ENCODE peak calls at places on chromosomes 4 and X, in four cellular contexts. One of them, this sample, is unnamed.

GRCh38 chrX:16457239-16457638 is 192.7 kb upstream of the S100G start:
- DNase-seq in omental fat pad: no peak
- DNase-seq in endothelial cell: no peak
- DNase-seq in GM13976: no peak
- DNase-seq in this sample: no peak

GRCh38 chr4:73576366-73576765 is 43.9 kb downstream of the RASSF6 start:
- DNase-seq in omental fat pad: no peak
- DNase-seq in endothelial cell: no peak
- DNase-seq in GM13976: no peak
- DNase-seq in this sample: no peak

GRCh38 chr4:74376888-74377483 is 12.0 kb downstream of the EREG start:
- DNase-seq in omental fat pad: no peak
- DNase-seq in endothelial cell: no peak
- DNase-seq in GM13976: peak
- DNase-seq in this sample: no peak

GRCh38 chr4:1682860-1683259 is 1.3 kb downstream of the FAM53A start:
- DNase-seq in omental fat pad: no peak
- DNase-seq in endothelial cell: no peak
- DNase-seq in GM13976: no peak
- DNase-seq in this sample: no peak

GRCh38 chr4:183987987-183988392 is 82.9 kb downstream of the STOX2 start:
- DNase-seq in omental fat pad: no peak
- DNase-seq in endothelial cell: peak
- DNase-seq in GM13976: no peak
- DNase-seq in this sample: peak

GRCh38 chr4:174935607-174936006 is 17.4 kb downstream of the ADAM29 start:
- DNase-seq in omental fat pad: no peak
- DNase-seq in endothelial cell: no peak
- DNase-seq in GM13976: no peak
- DNase-seq in this sample: no peak

GRCh38 chr4:5712517-5712916 is 1.5 kb downstream of the EVC start:
- DNase-seq in omental fat pad: no peak
- DNase-seq in endothelial cell: no peak
- DNase-seq in GM13976: no peak
- DNase-seq in this sample: peak

GRCh38 chrX:41877167-41877566 is 46.2 kb downstream of the CASK start:
- DNase-seq in omental fat pad: no peak
- DNase-seq in endothelial cell: no peak
- DNase-seq in GM13976: no peak
- DNase-seq in this sample: no peak

GRCh38 chrX:110042521-110042920 is 39.6 kb downstream of the TMEM164 start:
- DNase-seq in omental fat pad: no peak
- DNase-seq in endothelial cell: no peak
- DNase-seq in GM13976: no peak
- DNase-seq in this sample: no peak

GRCh38 chr4:87046111-87046510 is 111.3 kb downstream of the AFF1 start:
- DNase-seq in omental fat pad: no peak
- DNase-seq in endothelial cell: no peak
- DNase-seq in GM13976: no peak
- DNase-seq in this sample: no peak

GRCh38 chr4:82643994-82644730 is 82.4 kb upstream of the TMEM150C start:
- DNase-seq in omental fat pad: no peak
- DNase-seq in endothelial cell: no peak
- DNase-seq in GM13976: no peak
- DNase-seq in this sample: no peak

GRCh38 chr4:7781361-7781760 is 158.3 kb downstream of the AFAP1 start:
- DNase-seq in omental fat pad: no peak
- DNase-seq in endothelial cell: peak
- DNase-seq in GM13976: no peak
- DNase-seq in this sample: no peak

GRCh38 chrX:10556405-10556804 is 64.0 kb downstream of the MID1 start:
- DNase-seq in omental fat pad: no peak
- DNase-seq in endothelial cell: no peak
- DNase-seq in GM13976: no peak
- DNase-seq in this sample: no peak

GRCh38 chr4:714087-714486 is 8.5 kb downstream of the PCGF3 start:
- DNase-seq in omental fat pad: no peak
- DNase-seq in endothelial cell: no peak
- DNase-seq in GM13976: no peak
- DNase-seq in this sample: no peak

GRCh38 chr4:90127223-90127705 is at the start of gene CCSER1:
- DNase-seq in omental fat pad: peak
- DNase-seq in endothelial cell: peak
- DNase-seq in GM13976: peak
- DNase-seq in this sample: peak

GRCh38 chr4:188941524-188942109 is 802.4 kb downstream of the TRIML1 start:
- DNase-seq in omental fat pad: no peak
- DNase-seq in endothelial cell: no peak
- DNase-seq in GM13976: no peak
- DNase-seq in this sample: no peak

GRCh38 chrX:11462136-11462535 is 168.9 kb downstream of the AMELX start:
- DNase-seq in omental fat pad: no peak
- DNase-seq in endothelial cell: no peak
- DNase-seq in GM13976: no peak
- DNase-seq in this sample: no peak

GRCh38 chr4:1300466-1301455 is 11.1 kb downstream of the MAEA start:
- DNase-seq in omental fat pad: peak
- DNase-seq in endothelial cell: no peak
- DNase-seq in GM13976: no peak
- DNase-seq in this sample: no peak

GRCh38 chr4:181860157-181860556 is 383.0 kb upstream of the TENM3 start:
- DNase-seq in omental fat pad: no peak
- DNase-seq in endothelial cell: no peak
- DNase-seq in GM13976: no peak
- DNase-seq in this sample: no peak

GRCh38 chr4:164959896-164960295 is 17.6 kb downstream of the TRIM61 start:
- DNase-seq in omental fat pad: no peak
- DNase-seq in endothelial cell: no peak
- DNase-seq in GM13976: no peak
- DNase-seq in this sample: no peak

GRCh38 chrX:72306851-72307645 is 1.3 kb upstream of the CITED1 start:
- DNase-seq in omental fat pad: no peak
- DNase-seq in endothelial cell: peak
- DNase-seq in GM13976: peak
- DNase-seq in this sample: peak

GRCh38 chr4:77994194-77994721 is 62.9 kb upstream of the FRAS1 start:
- DNase-seq in omental fat pad: no peak
- DNase-seq in endothelial cell: peak
- DNase-seq in GM13976: peak
- DNase-seq in this sample: peak

GRCh38 chr4:46937493-46937892 is 28.4 kb upstream of the COX7B2 start:
- DNase-seq in omental fat pad: no peak
- DNase-seq in endothelial cell: no peak
- DNase-seq in GM13976: no peak
- DNase-seq in this sample: no peak

GRCh38 chr4:146243141-146243882 is 29.0 kb downstream of the REELD1 start:
- DNase-seq in omental fat pad: no peak
- DNase-seq in endothelial cell: no peak
- DNase-seq in GM13976: peak
- DNase-seq in this sample: peak

GRCh38 chr4:117983541-117984451 is 50.5 kb upstream of the NDST3 start:
- DNase-seq in omental fat pad: no peak
- DNase-seq in endothelial cell: no peak
- DNase-seq in GM13976: no peak
- DNase-seq in this sample: no peak

GRCh38 chrX:125439194-125439849 is 119.7 kb downstream of the TEX13C start:
- DNase-seq in omental fat pad: no peak
- DNase-seq in endothelial cell: no peak
- DNase-seq in GM13976: no peak
- DNase-seq in this sample: no peak

GRCh38 chrX:39855748-39856129 is 242.0 kb downstream of the BCOR start:
- DNase-seq in omental fat pad: no peak
- DNase-seq in endothelial cell: no peak
- DNase-seq in GM13976: peak
- DNase-seq in this sample: peak

GRCh38 chr4:10417720-10418119 is 39.5 kb downstream of the ZNF518B start:
- DNase-seq in omental fat pad: no peak
- DNase-seq in endothelial cell: no peak
- DNase-seq in GM13976: no peak
- DNase-seq in this sample: no peak

GRCh38 chr4:86831262-86832090 is 17.7 kb downstream of the SLC10A6 start:
- DNase-seq in omental fat pad: no peak
- DNase-seq in endothelial cell: no peak
- DNase-seq in GM13976: no peak
- DNase-seq in this sample: no peak

GRCh38 chr4:186943607-186943908 is 219.9 kb upstream of the FAT1 start:
- DNase-seq in omental fat pad: no peak
- DNase-seq in endothelial cell: no peak
- DNase-seq in GM13976: no peak
- DNase-seq in this sample: no peak

GRCh38 chr4:102430511-102430910 is 70.6 kb upstream of the NFKB1 start:
- DNase-seq in omental fat pad: no peak
- DNase-seq in endothelial cell: no peak
- DNase-seq in GM13976: no peak
- DNase-seq in this sample: no peak

GRCh38 chr4:73870260-73870659 is 1.1 kb downstream of the CXCL1 start:
- DNase-seq in omental fat pad: no peak
- DNase-seq in endothelial cell: no peak
- DNase-seq in GM13976: no peak
- DNase-seq in this sample: peak

GRCh38 chr4:183099537-183100297 is 660 bp downstream of the WWC2 start:
- DNase-seq in omental fat pad: no peak
- DNase-seq in endothelial cell: peak
- DNase-seq in GM13976: peak
- DNase-seq in this sample: peak

GRCh38 chrX:132270699-132271098 is 51.5 kb upstream of the RAP2C start:
- DNase-seq in omental fat pad: no peak
- DNase-seq in endothelial cell: no peak
- DNase-seq in GM13976: no peak
- DNase-seq in this sample: no peak

GRCh38 chr4:173237152-173237551 is 68.5 kb downstream of the GALNT7 start:
- DNase-seq in omental fat pad: no peak
- DNase-seq in endothelial cell: no peak
- DNase-seq in GM13976: no peak
- DNase-seq in this sample: no peak
- TF ChIP-seq CTCF in omental fat pad: no peak
- TF ChIP-seq CTCF in endothelial cell: no peak
- TF ChIP-seq CTCF in GM13976: no peak
- TF ChIP-seq CTCF in this sample: peak

DNA sequence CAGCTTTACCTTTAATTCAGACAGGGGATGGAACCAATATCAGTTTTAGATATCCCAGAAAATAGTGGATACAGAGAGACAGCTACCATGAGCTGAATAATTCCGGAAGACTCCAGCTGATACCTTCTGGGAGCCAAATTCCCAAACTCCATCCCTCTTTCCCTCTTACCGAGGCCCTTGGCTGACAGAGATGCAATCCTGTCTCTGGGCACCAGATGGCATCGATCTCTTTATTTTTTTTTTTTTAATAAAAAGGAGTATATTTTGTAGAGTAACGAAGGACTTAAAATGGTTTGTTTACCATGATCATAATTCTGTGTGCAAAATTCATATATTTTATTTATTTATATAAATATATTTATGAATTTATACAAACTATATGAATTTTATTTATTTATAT is 31.0 kb downstream of the RAB40A start:
- DNase-seq in omental fat pad: no peak
- DNase-seq in endothelial cell: no peak
- DNase-seq in GM13976: no peak
- DNase-seq in this sample: no peak
- TF ChIP-seq CTCF in omental fat pad: no peak
- TF ChIP-seq CTCF in endothelial cell: peak
- TF ChIP-seq CTCF in GM13976: no peak
- TF ChIP-seq CTCF in this sample: peak

DNA sequence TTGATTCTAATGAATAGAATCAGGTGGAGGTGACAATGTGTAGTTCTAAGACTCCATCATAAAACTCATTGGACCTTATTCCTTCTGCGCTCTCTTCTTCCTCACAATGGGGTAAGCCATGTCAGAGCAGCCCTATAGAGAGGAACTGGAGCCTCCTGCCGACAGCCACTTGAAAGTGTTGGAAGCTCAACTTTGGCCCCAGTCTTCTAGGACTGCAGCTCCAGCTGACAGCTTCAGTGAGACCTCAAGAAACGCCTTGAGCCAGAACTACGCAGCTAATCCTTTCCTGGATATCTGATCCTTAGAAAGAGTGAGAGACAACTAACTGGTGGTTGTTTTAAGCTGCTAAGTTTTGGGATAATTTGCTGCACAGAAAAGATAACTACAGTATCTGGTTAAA is 22.1 kb upstream of the ADH7 start:
- DNase-seq in omental fat pad: no peak
- DNase-seq in endothelial cell: no peak
- DNase-seq in GM13976: no peak
- DNase-seq in this sample: no peak
- TF ChIP-seq CTCF in omental fat pad: no peak
- TF ChIP-seq CTCF in endothelial cell: no peak
- TF ChIP-seq CTCF in GM13976: no peak
- TF ChIP-seq CTCF in this sample: no peak

GRCh38 chr4:53656421-53656981 is 65.2 kb upstream of the LNX1 start:
- DNase-seq in omental fat pad: no peak
- DNase-seq in endothelial cell: no peak
- DNase-seq in GM13976: no peak
- DNase-seq in this sample: no peak

GRCh38 chr4:53654300-53654758 is 63.0 kb upstream of the LNX1 start:
- DNase-seq in omental fat pad: no peak
- DNase-seq in endothelial cell: no peak
- DNase-seq in GM13976: peak
- DNase-seq in this sample: no peak

GRCh38 chr4:53651142-53651720 is 59.9 kb upstream of the LNX1 start:
- DNase-seq in omental fat pad: no peak
- DNase-seq in endothelial cell: no peak
- DNase-seq in GM13976: no peak
- DNase-seq in this sample: no peak

GRCh38 chr4:53649357-53649756 is 58.1 kb upstream of the LNX1 start:
- DNase-seq in omental fat pad: no peak
- DNase-seq in endothelial cell: no peak
- DNase-seq in GM13976: no peak
- DNase-seq in this sample: no peak

DNA sequence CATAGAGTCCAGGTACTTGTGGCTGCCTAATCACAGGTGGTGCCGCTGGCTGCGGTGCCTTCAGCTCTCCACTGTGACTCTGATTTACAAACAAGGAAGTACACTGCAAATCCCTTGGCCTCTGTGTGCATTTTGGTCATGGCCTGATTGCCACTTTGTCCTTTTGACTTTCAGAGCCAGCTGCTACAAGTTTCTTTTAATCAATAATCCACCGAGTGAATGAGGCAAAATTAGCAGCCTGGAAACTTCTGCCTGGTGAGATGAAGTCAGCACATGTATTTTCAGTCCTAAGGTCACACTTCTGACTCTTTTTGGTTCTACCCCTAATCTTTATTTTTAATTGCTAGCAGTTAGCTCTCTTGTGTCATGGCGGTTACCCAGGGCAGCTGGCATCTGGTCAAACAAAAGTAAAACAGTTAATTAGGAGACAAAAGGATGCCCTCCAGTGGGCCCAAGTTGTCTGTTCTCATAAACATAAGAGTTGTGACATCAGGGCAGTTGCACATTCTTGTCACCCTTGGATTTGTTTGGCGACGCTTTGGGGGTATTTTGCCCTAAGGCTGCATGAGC is 62.3 kb upstream of the LNX1 start:
- DNase-seq in omental fat pad: no peak
- DNase-seq in endothelial cell: no peak
- DNase-seq in GM13976: no peak
- DNase-seq in this sample: no peak
- TF ChIP-seq CTCF in omental fat pad: no peak
- TF ChIP-seq CTCF in endothelial cell: no peak
- TF ChIP-seq CTCF in GM13976: no peak
- TF ChIP-seq CTCF in this sample: no peak

GRCh38 chr4:97720869-97721432 is 422.3 kb downstream of the STPG2 start:
- DNase-seq in omental fat pad: no peak
- DNase-seq in endothelial cell: no peak
- DNase-seq in GM13976: no peak
- DNase-seq in this sample: no peak
- TF ChIP-seq CTCF in omental fat pad: no peak
- TF ChIP-seq CTCF in endothelial cell: peak
- TF ChIP-seq CTCF in GM13976: no peak
- TF ChIP-seq CTCF in this sample: peak